ENCODE peak calls at places on chromosomes 4 and X, in four cellular contexts. P is WTC11, U is SK-N-SH, T is K562. G is an unnamed sample.
A peak's percentile ranks its signal among the peaks of the same experiment; 100 is the strongest.

GRCh38 chr4:154781126-154781982 is at the start of gene RBM46:
- DNase-seq in U (peak; percentile 26), P (peak; percentile 39), T (no peak), G (no peak)

GRCh38 chr4:24927039-24927438 is 14.2 kb upstream of the CCDC149 start:
- DNase-seq in U (no peak), P (no peak), T (no peak), G (no peak)

GRCh38 chr4:159346681-159347080 is 243.8 kb downstream of the RAPGEF2 start:
- DNase-seq in T (no peak), P (no peak), U (no peak), G (no peak)

GRCh38 chrX:52031371-52031770 is 37.6 kb downstream of the MAGED4B start:
- DNase-seq in P (no peak), U (no peak), T (no peak), G (no peak)

GRCh38 chr4:40546506-40546905 is 83.2 kb downstream of the RBM47 start:
- DNase-seq in T (no peak), U (no peak), P (no peak), G (peak; percentile 57)

GRCh38 chr4:47383829-47384427 is 79.6 kb downstream of the COMMD8 start:
- DNase-seq in T (peak; percentile 14), U (peak; percentile 43), P (no peak), G (peak; percentile 7)

GRCh38 chrX:119989905-119990408 is 46.4 kb upstream of the NKAP start:
- DNase-seq in T (no peak), P (peak; percentile 14), U (no peak), G (no peak)

GRCh38 chrX:150635952-150636351 is 57.2 kb upstream of the MTMR1 start:
- DNase-seq in U (no peak), T (no peak), P (no peak), G (no peak)

GRCh38 chr4:169249214-169249973 is 21.4 kb downstream of the SH3RF1 start:
- DNase-seq in P (no peak), T (no peak), U (no peak), G (peak; percentile 90)

GRCh38 chr4:185583813-185584212 is 48.5 kb upstream of the PDLIM3 start:
- DNase-seq in U (no peak), T (no peak), P (no peak), G (no peak)

GRCh38 chr4:109559625-109559982 is 442 bp upstream of the MCUB start:
- DNase-seq in T (peak; percentile 14), U (peak; percentile 70), P (peak; percentile 63), G (no peak)

GRCh38 chr4:107034982-107035710 is 967 bp downstream of the DKK2 start:
- DNase-seq in T (no peak), U (peak; percentile 53), P (peak; percentile 49), G (no peak)

GRCh38 chr4:126560794-126561193 is 1072.0 kb upstream of the INTU start:
- DNase-seq in T (no peak), P (no peak), U (no peak), G (no peak)

GRCh38 chr4:162782778-162783507 is 383.7 kb downstream of the NAF1 start:
- DNase-seq in U (no peak), P (no peak), T (no peak), G (no peak)

GRCh38 chr4:26859762-26860156 is 882 bp upstream of the STIM2 start:
- DNase-seq in P (no peak), U (no peak), T (no peak), G (no peak)

GRCh38 chr4:185357733-185358440 is 37.8 kb downstream of the LRP2BP start:
- DNase-seq in U (no peak), T (peak; percentile 62), P (no peak), G (no peak)

GRCh38 chr4:74262522-74262921 is 45.7 kb upstream of the EPGN start:
- DNase-seq in T (no peak), P (no peak), U (peak; percentile 6), G (no peak)

GRCh38 chr4:115454228-115454627 is 340.8 kb upstream of the NDST4 start:
- DNase-seq in U (no peak), P (no peak), T (no peak), G (no peak)

GRCh38 chrX:72540318-72540717 is 32.3 kb downstream of the HDAC8 start:
- DNase-seq in T (peak; percentile 7), U (peak; percentile 42), P (no peak), G (peak; percentile 9)

GRCh38 chrX:136880003-136880451 is 498 bp downstream of the RBMX start:
- DNase-seq in U (peak; percentile 18), P (no peak), T (peak; percentile 27), G (no peak)

GRCh38 chr4:32864713-32865351 is 2144.7 kb downstream of the PCDH7 start:
- DNase-seq in U (no peak), P (no peak), T (no peak), G (no peak)

GRCh38 chr4:32858971-32859370 is 2138.8 kb downstream of the PCDH7 start:
- DNase-seq in P (no peak), T (no peak), U (no peak), G (no peak)
- TF ChIP-seq FOXJ3 in P (no peak), T (no peak), U (no peak), G (no peak)

DNA sequence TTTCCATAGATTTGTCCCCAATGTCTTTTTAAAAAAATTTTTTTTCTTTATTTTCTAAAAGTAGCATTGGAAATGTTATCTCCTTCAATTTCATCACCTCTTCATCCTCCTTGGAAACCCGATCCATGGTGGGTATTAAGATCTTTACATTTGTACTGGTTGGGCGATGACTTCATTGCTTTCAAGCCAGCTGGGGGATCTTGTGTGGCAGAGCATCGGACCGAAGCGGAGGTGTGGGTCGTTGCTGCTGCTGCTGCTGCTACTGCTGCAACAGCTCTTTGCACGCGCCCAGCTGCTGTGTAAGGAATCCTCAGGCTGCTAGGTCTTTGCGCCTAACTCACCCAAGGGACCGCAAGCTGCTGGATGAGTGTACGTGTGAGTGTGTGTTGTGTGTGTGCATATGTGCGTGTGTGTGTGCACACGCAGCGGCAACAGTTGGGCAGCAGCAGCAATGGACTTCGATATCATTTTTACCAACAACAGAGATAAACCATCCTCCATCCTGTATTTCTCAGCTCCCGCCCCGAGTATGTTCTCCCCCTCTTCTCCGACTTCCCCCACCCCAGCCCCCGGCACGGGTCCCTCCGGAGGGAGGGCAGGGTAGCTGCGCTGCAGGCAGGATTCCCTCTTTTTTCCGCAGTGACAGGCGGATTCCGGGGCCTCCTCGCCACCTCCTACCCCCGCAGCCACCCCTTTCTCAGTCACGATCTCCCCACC is 768 bp upstream of the CDKL5 start:
- DNase-seq in T (no peak), P (peak; percentile 38), U (peak; percentile 57), G (no peak)
- TF ChIP-seq FOXJ3 in T (no peak), P (no peak), U (no peak), G (no peak)

DNA sequence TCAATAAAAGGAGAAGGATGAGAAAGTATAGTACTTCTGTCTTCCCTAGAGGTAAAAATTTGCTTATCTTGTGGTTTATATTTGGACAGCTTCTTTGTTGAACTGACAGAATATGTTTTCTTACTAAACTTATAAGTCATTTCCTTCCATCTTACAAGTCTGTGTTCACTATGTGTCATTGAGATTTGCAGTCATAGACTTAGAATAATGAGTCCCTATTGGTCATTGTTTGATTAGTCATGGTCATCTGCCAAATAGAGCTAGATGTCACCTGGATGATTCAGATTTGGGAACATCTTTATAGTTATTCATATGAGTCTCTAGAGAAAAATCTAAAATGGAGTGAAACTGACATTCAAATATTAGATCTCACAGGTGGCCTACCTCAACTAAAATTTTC is 51.5 kb downstream of the SPATA18 start:
- DNase-seq in U (no peak), P (no peak), T (no peak), G (no peak)
- TF ChIP-seq FOXJ3 in U (no peak), P (no peak), T (no peak), G (no peak)

GRCh38 chr4:521636-522330 is 22.8 kb downstream of the PIGG start:
- DNase-seq in U (no peak), P (no peak), T (no peak), G (no peak)

GRCh38 chr4:523601-524000 is 24.6 kb downstream of the PIGG start:
- DNase-seq in T (no peak), U (no peak), P (no peak), G (no peak)

GRCh38 chr4:522911-523443 is 24.0 kb downstream of the PIGG start:
- DNase-seq in T (no peak), P (no peak), U (no peak), G (no peak)

GRCh38 chr4:524196-524595 is 25.2 kb downstream of the PIGG start:
- DNase-seq in P (no peak), U (no peak), T (no peak), G (no peak)

DNA sequence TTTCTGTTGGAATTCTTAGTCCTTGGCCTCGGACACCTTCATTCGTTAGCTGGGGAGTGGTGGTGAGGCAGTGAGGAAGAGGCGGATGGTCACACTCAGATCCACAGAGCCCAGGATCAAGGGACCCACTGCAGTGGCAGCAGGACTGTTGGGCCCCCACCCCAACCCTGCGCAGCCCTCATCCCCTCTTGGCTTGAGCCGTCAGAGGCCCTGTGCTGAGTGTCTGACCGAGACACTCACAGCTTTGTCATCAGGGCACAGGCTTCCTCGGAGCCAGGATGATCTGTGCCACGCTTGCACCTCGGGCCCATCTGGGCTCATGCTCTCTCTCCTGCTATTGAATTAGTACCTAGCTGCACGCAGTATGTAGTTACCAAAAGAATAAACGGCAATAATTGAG is 23.4 kb downstream of the PIGG start:
- DNase-seq in U (no peak), P (no peak), T (no peak), G (no peak)
- TF ChIP-seq FOXJ3 in U (no peak), P (no peak), T (no peak), G (no peak)

DNA sequence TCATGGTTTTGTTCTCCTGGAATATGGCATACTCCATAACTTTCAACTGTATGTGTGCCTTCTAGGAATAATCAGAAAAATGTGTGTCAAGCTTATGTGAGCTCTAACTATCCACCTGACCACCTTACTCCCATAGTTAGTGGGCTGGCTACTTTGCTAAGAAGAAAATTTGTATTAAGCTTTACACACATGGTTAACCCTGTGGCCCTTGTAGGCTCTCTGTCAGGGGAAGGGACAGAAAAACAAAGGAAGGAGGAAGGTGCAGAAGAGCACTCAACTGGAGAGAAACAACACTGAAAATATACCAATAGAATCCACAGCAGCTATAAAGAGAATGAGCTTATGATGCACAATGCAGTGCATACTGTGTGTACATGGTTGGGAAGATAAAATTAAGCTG is 84.6 kb downstream of the PPP3CA start:
- DNase-seq in P (no peak), U (no peak), T (no peak), G (no peak)
- TF ChIP-seq FOXJ3 in P (no peak), U (no peak), T (no peak), G (no peak)

GRCh38 chrX:19823031-19823430 is 64.4 kb downstream of the SH3KBP1 start:
- DNase-seq in T (no peak), U (no peak), P (no peak), G (peak; percentile 3)

GRCh38 chrX:19827088-19827487 is 60.3 kb downstream of the SH3KBP1 start:
- DNase-seq in T (no peak), U (no peak), P (no peak), G (no peak)

GRCh38 chrX:19825271-19825670 is 62.1 kb downstream of the SH3KBP1 start:
- DNase-seq in P (no peak), T (no peak), U (no peak), G (no peak)

GRCh38 chrX:19829817-19830216 is 57.6 kb downstream of the SH3KBP1 start:
- DNase-seq in T (no peak), P (no peak), U (no peak), G (no peak)

GRCh38 chrX:19824603-19825002 is 62.8 kb downstream of the SH3KBP1 start:
- DNase-seq in U (no peak), T (no peak), P (no peak), G (no peak)
- TF ChIP-seq FOXJ3 in U (no peak), T (no peak), P (no peak), G (no peak)

GRCh38 chr4:137541181-137541580 is 8.9 kb upstream of the PCDH18 start:
- DNase-seq in T (no peak), U (no peak), P (no peak), G (peak; percentile 7)
- TF ChIP-seq FOXJ3 in T (no peak), U (no peak), P (no peak), G (no peak)

G was measured in HepG2.